ENCODE peak calls at places on chromosomes 2 and 18, in nine cellular contexts. L is activated CD8-positive, alpha-beta T cell treated with anti-CD3 and anti-CD28 coated beads for 36 hours; H is upper lobe of right lung; J is coronary artery; Y is heart left ventricle; C is CD8-positive, alpha-beta T cell; T is fibroblast of pulmonary artery; G is HFFc6; M is GM20000. S is an unnamed sample.

GRCh38 chr2:236055471-236055870 is 112.7 kb downstream of the GBX2 start:
- DNase-seq in C (no peak), J (no peak), T (no peak), M (no peak), G (no peak), Y (no peak), L (no peak), H (no peak), S (no peak)

GRCh38 chr2:236173734-236174607 is 5.8 kb upstream of the GBX2 start:
- DNase-seq in L (no peak), Y (no peak), J (peak; percentile 28), H (peak; percentile 46), C (no peak), M (no peak), G (no peak), T (no peak), S (peak; percentile 25)

GRCh38 chr2:45892757-45893156 is 241.3 kb downstream of the PRKCE start:
- DNase-seq in M (no peak), J (no peak), L (no peak), T (peak; percentile 63), H (no peak), G (no peak), Y (peak; percentile 49), C (no peak), S (no peak)

GRCh38 chr18:33184918-33185317 is 255.6 kb downstream of the CCDC178 start:
- DNase-seq in L (no peak), C (no peak), M (no peak), Y (no peak), J (no peak), H (no peak), G (no peak), T (no peak), S (no peak)

GRCh38 chr18:49227456-49227855 is 233.0 kb downstream of the DYM start:
- DNase-seq in G (no peak), J (no peak), Y (no peak), L (peak; percentile 75), C (peak; percentile 49), T (no peak), H (no peak), M (no peak), S (no peak)

GRCh38 chr2:221969087-221969829 is 329.5 kb downstream of the PAX3 start:
- DNase-seq in H (no peak), C (no peak), Y (no peak), L (peak; percentile 2), T (peak; percentile 60), M (peak; percentile 44), J (no peak), G (peak; percentile 45), S (peak; percentile 36)

GRCh38 chr18:1732143-1732542 is 827.5 kb downstream of the ADCYAP1 start:
- DNase-seq in G (no peak), C (no peak), J (no peak), Y (no peak), L (no peak), H (no peak), M (no peak), T (no peak), S (no peak)

GRCh38 chr2:238133499-238134392 is 4.7 kb upstream of the KLHL30 start:
- DNase-seq in M (no peak), T (no peak), J (no peak), G (no peak), L (no peak), H (no peak), Y (peak; percentile 23), C (no peak), S (no peak)

GRCh38 chr18:51151568-51152511 is 45.6 kb downstream of the MEX3C start:
- DNase-seq in T (no peak), L (peak; percentile 93), G (no peak), C (peak; percentile 78), J (no peak), H (no peak), M (peak; percentile 53), Y (no peak), S (peak; percentile 57)

GRCh38 chr2:159009940-159010339 is 41.5 kb downstream of the TANC1 start:
- DNase-seq in G (no peak), Y (no peak), C (no peak), J (no peak), T (peak; percentile 21), L (no peak), M (no peak), H (no peak), S (no peak)

GRCh38 chr2:46164581-46165301 is 132.5 kb upstream of the EPAS1 start:
- DNase-seq in M (no peak), T (peak; percentile 99), L (no peak), C (no peak), H (no peak), Y (peak; percentile 85), J (peak; percentile 92), G (peak; percentile 95), S (no peak)

GRCh38 chr2:201709747-201710146 is 11.3 kb upstream of the MPP4 start:
- DNase-seq in Y (no peak), G (no peak), J (no peak), L (no peak), T (no peak), H (no peak), M (no peak), C (no peak), S (no peak)

GRCh38 chr2:30358822-30359221 is 88.2 kb upstream of the LCLAT1 start:
- DNase-seq in T (no peak), G (no peak), J (no peak), Y (no peak), M (no peak), L (no peak), H (no peak), C (no peak), S (no peak)

GRCh38 chr2:199485732-199486335 is 28.1 kb upstream of the SATB2 start:
- DNase-seq in H (no peak), M (peak; percentile 40), J (no peak), C (no peak), G (peak; percentile 47), L (peak; percentile 65), Y (no peak), T (peak; percentile 63), S (peak; percentile 42)

GRCh38 chr2:206086683-206087350 is 843 bp upstream of the INO80D start:
- DNase-seq in H (no peak), G (no peak), M (no peak), T (no peak), J (no peak), Y (no peak), L (no peak), C (no peak), S (no peak)

GRCh38 chr2:23551875-23552274 is 166.9 kb downstream of the KLHL29 start:
- DNase-seq in Y (no peak), M (no peak), J (no peak), C (no peak), L (no peak), T (no peak), H (no peak), G (no peak), S (no peak)

GRCh38 chr18:22391571-22392359 is 25.9 kb downstream of the CTAGE1 start:
- DNase-seq in T (peak; percentile 89), Y (no peak), L (peak; percentile 77), G (peak; percentile 91), C (peak; percentile 59), J (no peak), H (no peak), M (no peak), S (no peak)

GRCh38 chr18:22165049-22165602 is 4.3 kb upstream of the GATA6 start:
- DNase-seq in L (no peak), C (no peak), J (no peak), Y (peak; percentile 33), M (no peak), H (no peak), G (no peak), T (peak; percentile 22), S (no peak)

DNA sequence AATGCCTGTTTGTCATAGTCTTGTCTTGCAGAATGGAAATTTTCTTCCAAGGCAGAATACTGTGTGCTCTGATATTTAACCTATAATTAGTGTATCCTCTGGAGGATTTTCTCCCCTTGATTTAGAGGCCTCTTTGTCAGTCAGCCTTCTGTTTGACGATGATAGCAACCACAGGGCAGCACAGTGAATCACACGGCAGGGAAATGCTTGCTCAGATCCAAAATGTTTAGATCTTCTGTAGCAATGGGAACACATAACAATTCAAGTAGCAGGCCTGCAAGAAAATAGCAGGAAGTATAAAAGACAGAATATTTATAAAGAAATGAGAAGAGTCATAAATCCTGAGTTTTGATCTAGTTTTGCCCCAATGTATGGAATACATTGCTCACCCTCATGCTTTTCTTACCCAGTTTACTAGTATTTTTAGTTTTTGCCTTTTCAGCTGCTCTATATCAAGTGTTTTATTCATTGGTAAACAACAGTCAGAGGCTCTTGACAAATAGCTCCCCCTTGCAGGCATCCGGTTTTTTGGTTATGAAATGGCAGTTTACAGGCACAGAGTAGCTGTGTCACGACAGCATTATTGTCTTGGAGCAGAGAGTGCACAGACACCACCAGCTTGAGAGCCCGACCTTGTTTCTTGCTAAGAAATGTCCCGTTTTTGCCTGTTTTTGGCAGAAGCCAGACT is 185.1 kb downstream of the MYO3B start:
- DNase-seq in L (peak; percentile 58), C (no peak), G (peak; percentile 28), T (peak; percentile 1), M (no peak), H (no peak), Y (no peak), J (no peak), S (no peak)
- TF ChIP-seq CTCF in L (no peak), C (no peak), G (no peak), T (no peak), M (no peak), H (no peak), Y (no peak), J (no peak), S (no peak)

DNA sequence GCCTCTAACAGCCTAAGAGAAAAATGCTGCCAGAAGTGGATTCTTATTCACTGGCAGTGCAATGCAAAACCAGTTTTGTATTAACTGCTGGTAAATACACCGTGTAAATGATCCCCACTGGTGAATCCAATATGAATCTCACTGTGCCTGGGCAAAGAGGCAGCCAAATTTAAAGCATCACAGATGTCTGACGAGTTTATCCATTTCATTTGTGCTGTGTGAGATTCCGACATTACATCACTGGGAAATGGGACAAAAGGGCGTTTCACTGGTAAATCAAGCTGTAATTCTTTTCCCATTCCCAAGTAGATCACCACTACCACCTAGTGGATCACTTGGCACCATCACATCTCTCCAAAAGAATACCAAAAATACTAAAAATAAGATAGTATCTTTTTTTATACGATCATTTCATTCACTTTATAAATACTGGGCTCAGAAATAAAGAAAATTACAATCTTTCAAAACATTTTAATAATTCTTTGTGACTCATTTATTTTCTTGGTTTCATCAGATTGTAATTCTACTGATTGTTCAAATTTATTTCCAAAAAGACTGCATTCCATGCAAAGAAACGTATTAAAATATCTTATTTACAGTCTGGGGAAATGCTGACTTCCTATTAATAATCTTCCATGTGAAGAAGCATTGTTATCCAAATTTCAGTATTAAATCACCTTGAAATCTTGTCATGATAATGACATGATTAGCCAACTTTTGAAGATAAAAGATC is 125.6 kb downstream of the GRB14 start:
- DNase-seq in Y (no peak), J (no peak), H (no peak), C (no peak), G (peak; percentile 53), L (no peak), T (peak; percentile 75), M (no peak), S (no peak)
- TF ChIP-seq CTCF in Y (peak; percentile 54), J (no peak), H (peak; percentile 28), C (no peak), G (peak; percentile 81), L (no peak), T (peak; percentile 71), M (no peak), S (no peak)

GRCh38 chr2:43323810-43324588 is 97.6 kb upstream of the ZFP36L2 start:
- DNase-seq in L (no peak), C (no peak), M (no peak), T (no peak), G (no peak), J (peak; percentile 82), Y (peak; percentile 86), H (no peak), S (no peak)
- TF ChIP-seq CTCF in L (no peak), C (no peak), M (no peak), T (no peak), G (no peak), J (no peak), Y (no peak), H (no peak), S (no peak)

GRCh38 chr2:26840937-26841610 is 6.9 kb upstream of the DPYSL5 start:
- DNase-seq in H (no peak), G (peak; percentile 9), Y (no peak), J (no peak), M (no peak), L (no peak), C (no peak), T (no peak), S (no peak)
- TF ChIP-seq CTCF in H (no peak), G (peak; percentile 38), Y (no peak), J (no peak), M (no peak), L (no peak), C (no peak), T (peak; percentile 8), S (no peak)

S was measured in GM13977.